ENCODE peak calls at places on chromosomes 12 and 14, in nine cellular contexts. L, Z, P, T, G, D, W, Q and I are unnamed samples.

GRCh38 chr12:120078868-120079267 is 37.7 kb downstream of the RAB35 start:
- DNase-seq in T (no peak), Z (no peak), D (no peak), P (no peak), G (no peak), W (no peak), Q (no peak), L (no peak), I (no peak)

GRCh38 chr14:65065719-65066118 is 36.6 kb downstream of the MAX start:
- DNase-seq in T (no peak), G (no peak), D (no peak), W (no peak), Q (no peak), Z (no peak), P (no peak), L (no peak), I (no peak)

GRCh38 chr12:41100572-41100971 is 87.5 kb upstream of the PDZRN4 start:
- DNase-seq in D (no peak), T (no peak), Q (no peak), P (no peak), G (no peak), W (no peak), Z (no peak), L (no peak), I (no peak)

GRCh38 chr12:116613256-116613655 is 54.1 kb downstream of the MAP1LC3B2 start:
- DNase-seq in G (no peak), Q (no peak), D (no peak), L (no peak), W (no peak), T (no peak), Z (no peak), P (no peak), I (no peak)

GRCh38 chr14:56120091-56120632 is 2.0 kb downstream of the PELI2 start:
- DNase-seq in Q (no peak), W (no peak), D (no peak), T (no peak), G (peak), Z (no peak), L (peak), P (no peak), I (no peak)

GRCh38 chr14:27411021-27411420 is 813.2 kb upstream of the NOVA1 start:
- DNase-seq in Q (no peak), Z (no peak), P (no peak), L (no peak), G (no peak), T (no peak), W (no peak), D (no peak), I (no peak)

GRCh38 chr14:77062261-77062660 is 33.8 kb upstream of the IRF2BPL start:
- DNase-seq in G (no peak), Z (no peak), D (no peak), Q (no peak), W (no peak), P (no peak), L (no peak), T (no peak), I (no peak)

GRCh38 chr12:28963554-28963953 is 185.5 kb upstream of the FAR2 start:
- DNase-seq in Z (no peak), Q (no peak), G (no peak), T (no peak), P (no peak), L (peak), D (no peak), W (no peak), I (no peak)

GRCh38 chr14:58777541-58777979 is 139.8 kb downstream of the DACT1 start:
- DNase-seq in G (no peak), W (no peak), D (no peak), P (no peak), T (no peak), L (no peak), Z (no peak), Q (no peak), I (no peak)

GRCh38 chr14:22846811-22847307 is 10.5 kb downstream of the MMP14 start:
- DNase-seq in T (no peak), W (no peak), Z (no peak), L (no peak), G (no peak), P (peak), Q (no peak), D (no peak), I (peak)

GRCh38 chr12:56079729-56080555 is at the start of gene ERBB3:
- DNase-seq in P (peak), T (no peak), D (peak), G (peak), Q (peak), L (peak), Z (peak), W (no peak), I (peak)

GRCh38 chr12:127803545-127803944 is 463.4 kb upstream of the TMEM132C start:
- DNase-seq in P (no peak), Q (no peak), T (no peak), L (no peak), W (no peak), Z (no peak), G (no peak), D (no peak), I (no peak)

GRCh38 chr12:112514926-112515642 is 96.3 kb downstream of the PTPN11 start:
- DNase-seq in P (no peak), Z (no peak), T (no peak), Q (no peak), D (no peak), L (peak), W (no peak), G (no peak), I (no peak)

GRCh38 chr12:112891093-112892024 is 15.4 kb upstream of the OAS1 start:
- DNase-seq in L (no peak), P (no peak), Z (no peak), D (no peak), Q (no peak), W (no peak), G (peak), T (peak), I (no peak)

GRCh38 chr14:23185046-23185445 is 1.6 kb upstream of the SLC7A8 start:
- DNase-seq in L (no peak), Z (no peak), Q (no peak), W (no peak), T (no peak), D (no peak), G (no peak), P (no peak), I (no peak)

GRCh38 chr12:89448951-89449371 is 75.6 kb downstream of the GALNT4 start:
- DNase-seq in W (no peak), Q (no peak), P (no peak), Z (no peak), L (peak), D (no peak), T (no peak), G (no peak), I (no peak)

GRCh38 chr12:6535960-6536847 is 1.9 kb downstream of the GAPDH start:
- DNase-seq in Z (no peak), Q (no peak), L (no peak), T (no peak), P (peak), D (no peak), W (no peak), G (no peak), I (peak)

GRCh38 chr14:69750495-69750894 is 16.4 kb upstream of the SRSF5 start:
- DNase-seq in W (no peak), Z (no peak), D (no peak), Q (no peak), P (no peak), T (no peak), G (no peak), L (no peak), I (no peak)

GRCh38 chr14:80955434-80955939 is at the start of gene TSHR:
- DNase-seq in P (no peak), D (no peak), Z (no peak), G (peak), T (no peak), Q (no peak), L (no peak), W (no peak), I (peak)

GRCh38 chr14:81221579-81222102 is 882 bp upstream of the GTF2A1 start:
- DNase-seq in P (no peak), Q (peak), G (no peak), L (no peak), W (no peak), D (no peak), T (no peak), Z (no peak), I (no peak)

GRCh38 chr14:21070083-21070609 is at the start of gene ARHGEF40:
- DNase-seq in Q (no peak), W (no peak), G (peak), D (peak), L (peak), T (peak), Z (no peak), P (peak), I (peak)

GRCh38 chr12:8912910-8913309 is 1.4 kb upstream of the PHC1 start:
- DNase-seq in P (no peak), Q (no peak), T (peak), D (no peak), G (no peak), Z (no peak), W (no peak), L (no peak), I (peak)

GRCh38 chr12:123180171-123180570 is 29.3 kb upstream of the PITPNM2 start:
- DNase-seq in P (no peak), D (no peak), L (no peak), Q (no peak), W (no peak), G (no peak), Z (no peak), T (no peak), I (no peak)

GRCh38 chr14:54325766-54326165 is 71.0 kb upstream of the CDKN3 start:
- DNase-seq in Q (no peak), L (no peak), T (no peak), G (no peak), D (no peak), Z (no peak), P (no peak), W (no peak), I (no peak)

GRCh38 chr12:2876431-2877046 is 435 bp downstream of the FOXM1 start:
- DNase-seq in P (no peak), L (peak), W (no peak), Z (no peak), G (no peak), T (no peak), D (no peak), Q (no peak), I (no peak)

GRCh38 chr12:1913377-1914115 is 4.9 kb downstream of the CACNA2D4 start:
- DNase-seq in P (no peak), T (no peak), W (no peak), D (no peak), Q (no peak), Z (no peak), L (no peak), G (no peak), I (peak)

GRCh38 chr14:55136868-55137785 is 8.1 kb downstream of the LGALS3 start:
- DNase-seq in P (peak), D (peak), T (no peak), Q (no peak), L (peak), W (no peak), G (peak), Z (no peak), I (no peak)

GRCh38 chr12:131122631-131123030 is 168.9 kb downstream of the ADGRD1 start:
- DNase-seq in Z (no peak), P (peak), G (no peak), W (no peak), D (no peak), Q (no peak), L (no peak), T (no peak), I (no peak)

GRCh38 chr12:101826766-101827368 is 3.9 kb downstream of the GNPTAB start:
- DNase-seq in W (no peak), P (no peak), L (no peak), Q (no peak), G (no peak), D (no peak), T (no peak), Z (no peak), I (peak)

GRCh38 chr12:92146497-92146828 is 817 bp upstream of the BTG1 start:
- DNase-seq in Z (no peak), W (no peak), G (no peak), D (no peak), P (no peak), L (no peak), T (no peak), Q (no peak), I (no peak)

GRCh38 chr12:32214723-32215122 is 108.1 kb downstream of the BICD1 start:
- DNase-seq in Q (no peak), L (no peak), T (no peak), P (no peak), W (no peak), Z (no peak), G (no peak), D (no peak), I (no peak)

GRCh38 chr14:56482306-56482705 is 97.3 kb upstream of the TMEM260 start:
- DNase-seq in L (no peak), D (no peak), Z (no peak), T (peak), W (no peak), P (no peak), Q (no peak), G (no peak), I (peak)

GRCh38 chr12:26473291-26473690 is 277.9 kb downstream of the SSPN start:
- DNase-seq in Z (no peak), L (peak), G (no peak), P (no peak), Q (no peak), W (no peak), D (no peak), T (no peak), I (no peak)

GRCh38 chr14:60647837-60648168 is 1.5 kb downstream of the SIX1 start:
- DNase-seq in Z (no peak), T (no peak), L (no peak), W (no peak), Q (no peak), P (no peak), D (no peak), G (no peak), I (no peak)

GRCh38 chr12:69524331-69524630 is 54.1 kb downstream of the FRS2 start:
- DNase-seq in G (no peak), P (no peak), Q (no peak), W (no peak), Z (no peak), T (no peak), L (no peak), D (no peak), I (no peak)

GRCh38 chr12:119343130-119343529 is 8.6 kb downstream of the CCDC60 start:
- DNase-seq in L (no peak), Q (no peak), Z (no peak), G (no peak), W (no peak), T (no peak), P (no peak), D (no peak), I (no peak)